ENCODE peak calls at places on chromosomes 11 and 22, in four cellular contexts. One of them, this sample, is unnamed.

GRCh38 chr22:20904980-20905355 is 12.2 kb upstream of the CRKL start:
- DNase-seq in HFFc6: no peak
- DNase-seq in NCI-H1930: no peak
- DNase-seq in BJ: no peak
- DNase-seq in this sample: no peak

GRCh38 chr11:103737791-103738190 is 298.6 kb upstream of the DDI1 start:
- DNase-seq in HFFc6: no peak
- DNase-seq in BJ: no peak
- DNase-seq in NCI-H1930: no peak
- DNase-seq in this sample: no peak

GRCh38 chr11:27039873-27040272 is 742 bp upstream of the BBOX1 start:
- DNase-seq in BJ: no peak
- DNase-seq in HFFc6: peak
- DNase-seq in NCI-H1930: no peak
- DNase-seq in this sample: no peak

GRCh38 chr22:47012589-47013365 is 250.3 kb downstream of the TBC1D22A start:
- DNase-seq in NCI-H1930: no peak
- DNase-seq in BJ: peak
- DNase-seq in HFFc6: no peak
- DNase-seq in this sample: peak

GRCh38 chr22:19019029-19019678 is 83.1 kb upstream of the PRODH start:
- DNase-seq in BJ: no peak
- DNase-seq in NCI-H1930: no peak
- DNase-seq in HFFc6: no peak
- DNase-seq in this sample: no peak

GRCh38 chr11:111586305-111586915 is 15.8 kb upstream of the SIK2 start:
- DNase-seq in NCI-H1930: peak
- DNase-seq in BJ: no peak
- DNase-seq in HFFc6: peak
- DNase-seq in this sample: peak

GRCh38 chr22:45290410-45290936 is 5.7 kb downstream of the UPK3A start:
- DNase-seq in HFFc6: no peak
- DNase-seq in NCI-H1930: no peak
- DNase-seq in BJ: peak
- DNase-seq in this sample: no peak

GRCh38 chr22:49961601-49962011 is 1.0 kb downstream of the PIM3 start:
- DNase-seq in BJ: no peak
- DNase-seq in HFFc6: no peak
- DNase-seq in NCI-H1930: no peak
- DNase-seq in this sample: no peak

GRCh38 chr22:40808018-40808841 is 10.9 kb downstream of the SLC25A17 start:
- DNase-seq in HFFc6: no peak
- DNase-seq in NCI-H1930: no peak
- DNase-seq in BJ: no peak
- DNase-seq in this sample: no peak

GRCh38 chr11:111512296-111513239 is at the start of gene BTG4:
- DNase-seq in HFFc6: no peak
- DNase-seq in NCI-H1930: peak
- DNase-seq in BJ: no peak
- DNase-seq in this sample: no peak

GRCh38 chr22:49622241-49623105 is 205.2 kb downstream of the BRD1 start:
- DNase-seq in NCI-H1930: no peak
- DNase-seq in BJ: no peak
- DNase-seq in HFFc6: no peak
- DNase-seq in this sample: no peak

GRCh38 chr22:24289138-24289537 is 18.5 kb downstream of the SPECC1L start:
- DNase-seq in HFFc6: peak
- DNase-seq in NCI-H1930: no peak
- DNase-seq in BJ: peak
- DNase-seq in this sample: peak

GRCh38 chr22:40244586-40244985 is 66.9 kb downstream of the TNRC6B start:
- DNase-seq in NCI-H1930: no peak
- DNase-seq in BJ: no peak
- DNase-seq in HFFc6: no peak
- DNase-seq in this sample: no peak

GRCh38 chr11:8765294-8765693 is 82.7 kb downstream of the RPL27A start:
- DNase-seq in HFFc6: peak
- DNase-seq in NCI-H1930: no peak
- DNase-seq in BJ: no peak
- DNase-seq in this sample: peak

GRCh38 chr11:64340671-64341335 is 799 bp downstream of the CCDC88B start:
- DNase-seq in NCI-H1930: no peak
- DNase-seq in HFFc6: no peak
- DNase-seq in BJ: no peak
- DNase-seq in this sample: no peak

GRCh38 chr11:126680109-126680508 is 320.5 kb downstream of the KIRREL3 start:
- DNase-seq in HFFc6: peak
- DNase-seq in NCI-H1930: no peak
- DNase-seq in BJ: no peak
- DNase-seq in this sample: no peak

GRCh38 chr11:75428301-75428724 is 4.7 kb downstream of the KLHL35 start:
- DNase-seq in NCI-H1930: no peak
- DNase-seq in HFFc6: no peak
- DNase-seq in BJ: no peak
- DNase-seq in this sample: peak

GRCh38 chr11:32137869-32138268 is 47.0 kb downstream of the RCN1 start:
- DNase-seq in NCI-H1930: no peak
- DNase-seq in HFFc6: no peak
- DNase-seq in BJ: no peak
- DNase-seq in this sample: no peak

GRCh38 chr11:96342131-96342970 is 644 bp downstream of the MAML2 start:
- DNase-seq in NCI-H1930: no peak
- DNase-seq in BJ: no peak
- DNase-seq in HFFc6: no peak
- DNase-seq in this sample: no peak

GRCh38 chr22:49913446-49913845 is 4.8 kb downstream of the ALG12 start:
- DNase-seq in BJ: no peak
- DNase-seq in HFFc6: no peak
- DNase-seq in NCI-H1930: no peak
- DNase-seq in this sample: no peak

GRCh38 chr22:41048791-41049717 is 43.3 kb upstream of the EP300 start:
- DNase-seq in HFFc6: peak
- DNase-seq in NCI-H1930: no peak
- DNase-seq in BJ: peak
- DNase-seq in this sample: peak

GRCh38 chr22:37267128-37267587 is 15.2 kb upstream of the CYTH4 start:
- DNase-seq in BJ: no peak
- DNase-seq in NCI-H1930: peak
- DNase-seq in HFFc6: no peak
- DNase-seq in this sample: no peak

GRCh38 chr11:103091024-103091423 is 936 bp downstream of the DCUN1D5 start:
- DNase-seq in BJ: no peak
- DNase-seq in HFFc6: no peak
- DNase-seq in NCI-H1930: no peak
- DNase-seq in this sample: peak

GRCh38 chr22:17267661-17268330 is 48.6 kb upstream of the ADA2 start:
- DNase-seq in HFFc6: no peak
- DNase-seq in NCI-H1930: no peak
- DNase-seq in BJ: no peak
- DNase-seq in this sample: no peak

GRCh38 chr11:29260939-29261705 is 755.7 kb downstream of the KCNA4 start:
- DNase-seq in HFFc6: peak
- DNase-seq in NCI-H1930: no peak
- DNase-seq in BJ: no peak
- DNase-seq in this sample: peak

GRCh38 chr11:40314327-40314726 is 1145.1 kb downstream of the LRRC4C start:
- DNase-seq in HFFc6: no peak
- DNase-seq in NCI-H1930: no peak
- DNase-seq in BJ: no peak
- DNase-seq in this sample: no peak

GRCh38 chr11:74932169-74932568 is 16.7 kb downstream of the XRRA1 start:
- DNase-seq in NCI-H1930: no peak
- DNase-seq in BJ: no peak
- DNase-seq in HFFc6: peak
- DNase-seq in this sample: peak

GRCh38 chr22:18063311-18063710 is 14.5 kb upstream of the PEX26 start:
- DNase-seq in NCI-H1930: no peak
- DNase-seq in HFFc6: no peak
- DNase-seq in BJ: no peak
- DNase-seq in this sample: no peak